ENCODE peak calls at places on chromosomes 11 and 22, in eight cellular contexts. E is NCI-H1694 treated with DMSO at 0.1 percent for 48 hours; F is iPS DF 19.7; I is posterior cingulate gyrus; Q is uterus; D is midbrain; N is naive thymus-derived CD4-positive, alpha-beta T cell; X is SK-MEL-5. C is an unnamed sample.

GRCh38 chr11:127252321-127252720 is 251.8 kb upstream of the KIRREL3 start:
- DNase-seq in D (peak; percentile 21), Q (no peak), I (no peak), E (no peak), N (no peak), F (no peak), X (no peak), C (no peak)

GRCh38 chr11:35918716-35919115 is 25.1 kb upstream of the LDLRAD3 start:
- DNase-seq in F (no peak), I (no peak), D (no peak), N (no peak), Q (no peak), E (no peak), X (no peak), C (no peak)

GRCh38 chr22:46149493-46149997 is 781 bp upstream of the PPARA start:
- DNase-seq in F (no peak), E (peak; percentile 16), D (peak; percentile 77), N (peak; percentile 32), X (no peak), Q (peak; percentile 55), I (peak; percentile 82), C (peak; percentile 67)

GRCh38 chr11:12430912-12431311 is 53.5 kb downstream of the PARVA start:
- DNase-seq in X (peak; percentile 28), E (no peak), N (no peak), Q (peak; percentile 85), F (no peak), I (no peak), D (no peak), C (peak; percentile 70)

GRCh38 chr11:95500466-95500865 is 269.5 kb upstream of the SESN3 start:
- DNase-seq in X (no peak), N (no peak), I (no peak), E (no peak), D (no peak), Q (no peak), F (no peak), C (no peak)

GRCh38 chr11:65572356-65573043 is at the start of gene FAM89B:
- DNase-seq in F (no peak), Q (peak; percentile 92), D (peak; percentile 86), N (peak; percentile 82), E (peak; percentile 60), I (peak; percentile 98), X (peak; percentile 76), C (peak; percentile 96)

GRCh38 chr22:43110927-43111623 is 525 bp downstream of the BIK start:
- DNase-seq in F (no peak), Q (no peak), X (no peak), E (no peak), D (no peak), N (peak; percentile 37), I (no peak), C (peak; percentile 49)

GRCh38 chr22:24507742-24508141 is 12.6 kb downstream of the UPB1 start:
- DNase-seq in I (no peak), N (no peak), X (no peak), E (no peak), F (peak; percentile 83), D (no peak), Q (no peak), C (no peak)

GRCh38 chr11:43021466-43021865 is 290.3 kb upstream of the API5 start:
- DNase-seq in X (peak; percentile 73), F (no peak), N (no peak), D (peak; percentile 7), Q (no peak), E (no peak), I (no peak), C (no peak)

GRCh38 chr22:39278040-39278439 is 33.3 kb upstream of the PDGFB start:
- DNase-seq in D (no peak), Q (no peak), F (no peak), N (no peak), X (no peak), E (no peak), I (no peak), C (no peak)

GRCh38 chr22:25833091-25833490 is 91.1 kb downstream of the MYO18B start:
- DNase-seq in X (no peak), E (no peak), I (no peak), N (no peak), D (no peak), Q (no peak), F (no peak), C (no peak)

GRCh38 chr11:8309862-8310261 is 46.2 kb upstream of the LMO1 start:
- DNase-seq in F (no peak), X (no peak), N (no peak), Q (no peak), I (no peak), D (no peak), E (peak; percentile 31), C (no peak)

GRCh38 chr22:41900652-41901312 is 14.1 kb downstream of the SHISA8 start:
- DNase-seq in E (no peak), D (no peak), Q (no peak), F (no peak), I (peak; percentile 30), N (no peak), X (no peak), C (no peak)

GRCh38 chr11:119000906-119001305 is 3.0 kb downstream of the CENATAC start:
- DNase-seq in X (no peak), N (no peak), D (no peak), I (no peak), F (no peak), Q (no peak), E (no peak), C (no peak)

GRCh38 chr22:38811241-38811640 is 17.3 kb upstream of the DNAL4 start:
- DNase-seq in F (no peak), D (no peak), X (no peak), I (no peak), Q (no peak), N (no peak), E (no peak), C (no peak)

GRCh38 chr22:32661296-32661695 is 140.2 kb upstream of the TIMP3 start:
- DNase-seq in D (no peak), N (no peak), I (no peak), F (no peak), E (no peak), Q (peak; percentile 62), X (peak; percentile 96), C (no peak)

GRCh38 chr22:42635531-42635930 is 4.9 kb downstream of the ATP5MGL start:
- DNase-seq in F (no peak), D (no peak), I (no peak), E (no peak), N (no peak), X (no peak), Q (no peak), C (peak; percentile 95)

GRCh38 chr22:20015971-20016733 is 471 bp downstream of the ARVCF start:
- DNase-seq in E (no peak), N (no peak), D (no peak), X (no peak), F (no peak), I (no peak), Q (no peak), C (no peak)

GRCh38 chr11:7555067-7555699 is 41.4 kb downstream of the PPFIBP2 start:
- DNase-seq in N (no peak), X (peak; percentile 34), D (peak; percentile 64), F (no peak), I (peak; percentile 84), E (no peak), Q (no peak), C (peak; percentile 90)

GRCh38 chr11:18697581-18697980 is 998 bp upstream of the TMEM86A start:
- DNase-seq in Q (no peak), X (no peak), N (no peak), E (no peak), I (no peak), F (no peak), D (no peak), C (no peak)

GRCh38 chr11:36258730-36259360 is 30.4 kb downstream of the COMMD9 start:
- DNase-seq in X (peak; percentile 80), Q (peak; percentile 50), N (no peak), F (no peak), I (peak; percentile 89), E (peak; percentile 84), D (peak; percentile 76), C (peak; percentile 66)

GRCh38 chr22:17712441-17712840 is 61.8 kb downstream of the BID start:
- DNase-seq in Q (no peak), X (no peak), D (no peak), F (no peak), N (no peak), I (no peak), E (peak; percentile 1), C (no peak)

GRCh38 chr11:18780329-18780728 is 11.3 kb downstream of the PTPN5 start:
- DNase-seq in D (no peak), N (no peak), X (no peak), F (no peak), Q (no peak), E (no peak), I (no peak), C (no peak)

GRCh38 chr22:36252754-36253522 is at the start of gene APOL1:
- DNase-seq in I (no peak), E (no peak), Q (peak; percentile 64), D (peak; percentile 19), F (no peak), N (peak; percentile 52), X (peak; percentile 15), C (peak; percentile 33)

C was measured in adrenal gland.